ENCODE peak calls at places on chromosomes 4 and X, in six cellular contexts. M is IMR-90, R is K562, W is tibial nerve, F is body of pancreas, V is A549. O is an unnamed sample.

GRCh38 chr4:25861951-25862410 is 807 bp downstream of the SEL1L3 start:
- DNase-seq in M (peak), R (no peak), W (no peak), F (peak), V (peak), O (peak)

GRCh38 chrX:143240658-143241057 is 214.9 kb downstream of the SPANXN4 start:
- DNase-seq in M (no peak), R (no peak), W (no peak), F (no peak), V (no peak), O (no peak)

GRCh38 chr4:37503231-37503630 is 182.9 kb downstream of the RELL1 start:
- DNase-seq in M (no peak), R (no peak), W (no peak), F (no peak), V (no peak), O (no peak)

GRCh38 chr4:171813195-171813955 is at the start of gene GALNTL6:
- DNase-seq in M (no peak), R (no peak), W (no peak), F (no peak), V (peak), O (peak)

GRCh38 chr4:126784966-126785580 is 847.7 kb upstream of the INTU start:
- DNase-seq in M (peak), R (no peak), W (no peak), F (no peak), V (no peak), O (no peak)

GRCh38 chr4:170529760-170530440 is 440.1 kb upstream of the AADAT start:
- DNase-seq in M (no peak), R (no peak), W (no peak), F (no peak), V (no peak), O (no peak)

GRCh38 chr4:150135134-150135773 is 57.0 kb downstream of the DCLK2 start:
- DNase-seq in M (peak), R (no peak), W (no peak), F (no peak), V (no peak), O (no peak)

GRCh38 chr4:160136021-160136420 is 1033.1 kb downstream of the RAPGEF2 start:
- DNase-seq in M (no peak), R (no peak), W (no peak), F (no peak), V (peak), O (no peak)

GRCh38 chrX:13081385-13082285 is 37.2 kb upstream of the FAM9C start:
- DNase-seq in M (peak), R (no peak), W (no peak), F (no peak), V (no peak), O (no peak)

GRCh38 chr4:151371045-151371605 is 37.9 kb upstream of the FHIP1A start:
- DNase-seq in M (no peak), R (no peak), W (no peak), F (no peak), V (no peak), O (no peak)

GRCh38 chr4:125891597-125892258 is 577.0 kb downstream of the FAT4 start:
- DNase-seq in M (peak), R (no peak), W (no peak), F (no peak), V (no peak), O (no peak)

GRCh38 chrX:11531226-11531625 is 134.5 kb downstream of the ARHGAP6 start:
- DNase-seq in M (peak), R (peak), W (no peak), F (no peak), V (peak), O (peak)

GRCh38 chr4:150781108-150781663 is 199.2 kb downstream of the MAB21L2 start:
- DNase-seq in M (no peak), R (no peak), W (no peak), F (no peak), V (no peak), O (no peak)

GRCh38 chrX:78199851-78200250 is 60.4 kb upstream of the TAF9B start:
- DNase-seq in M (peak), R (peak), W (no peak), F (no peak), V (peak), O (peak)

GRCh38 chr4:55051532-55051931 is 73.9 kb downstream of the KDR start:
- DNase-seq in M (no peak), R (no peak), W (no peak), F (no peak), V (no peak), O (no peak)

GRCh38 chrX:48956728-48957414 is 536 bp downstream of the OTUD5 start:
- DNase-seq in M (no peak), R (no peak), W (no peak), F (peak), V (no peak), O (peak)

GRCh38 chrX:38799995-38800394 is 1.3 kb upstream of the MID1IP1 start:
- DNase-seq in M (no peak), R (no peak), W (no peak), F (peak), V (peak), O (peak)

GRCh38 chr4:150139297-150139696 is 61.1 kb downstream of the DCLK2 start:
- DNase-seq in M (no peak), R (no peak), W (no peak), F (no peak), V (no peak), O (no peak)

GRCh38 chrX:142977128-142977914 is 48.4 kb upstream of the SPANXN4 start:
- DNase-seq in M (no peak), R (no peak), W (no peak), F (no peak), V (no peak), O (no peak)

GRCh38 chr4:39998659-39999345 is 21.1 kb upstream of the PDS5A start:
- DNase-seq in M (no peak), R (no peak), W (no peak), F (no peak), V (peak), O (no peak)

GRCh38 chr4:57137261-57137660 is 27.1 kb upstream of the IGFBP7 start:
- DNase-seq in M (no peak), R (no peak), W (no peak), F (no peak), V (no peak), O (no peak)

GRCh38 chrX:69015156-69015555 is 150.1 kb downstream of the PJA1 start:
- DNase-seq in M (no peak), R (no peak), W (no peak), F (no peak), V (no peak), O (no peak)

GRCh38 chr4:45569619-45570018 is 554.2 kb downstream of the GABRG1 start:
- DNase-seq in M (no peak), R (no peak), W (no peak), F (no peak), V (no peak), O (no peak)

GRCh38 chr4:185016946-185017797 is 1.1 kb upstream of the HELT start:
- DNase-seq in M (no peak), R (no peak), W (no peak), F (no peak), V (peak), O (no peak)

GRCh38 chr4:172813359-172813923 is 355.2 kb upstream of the GALNT7 start:
- DNase-seq in M (peak), R (no peak), W (no peak), F (no peak), V (no peak), O (no peak)

GRCh38 chr4:118177121-118177520 is 142.8 kb downstream of the NDST3 start:
- DNase-seq in M (peak), R (no peak), W (no peak), F (no peak), V (no peak), O (no peak)

GRCh38 chrX:9885150-9885549 is 82.0 kb upstream of the CLDN34 start:
- DNase-seq in M (peak), R (peak), W (peak), F (peak), V (peak), O (peak)

GRCh38 chr4:57424231-57424897 is 314.2 kb upstream of the IGFBP7 start:
- DNase-seq in M (peak), R (no peak), W (peak), F (peak), V (peak), O (no peak)

DNA sequence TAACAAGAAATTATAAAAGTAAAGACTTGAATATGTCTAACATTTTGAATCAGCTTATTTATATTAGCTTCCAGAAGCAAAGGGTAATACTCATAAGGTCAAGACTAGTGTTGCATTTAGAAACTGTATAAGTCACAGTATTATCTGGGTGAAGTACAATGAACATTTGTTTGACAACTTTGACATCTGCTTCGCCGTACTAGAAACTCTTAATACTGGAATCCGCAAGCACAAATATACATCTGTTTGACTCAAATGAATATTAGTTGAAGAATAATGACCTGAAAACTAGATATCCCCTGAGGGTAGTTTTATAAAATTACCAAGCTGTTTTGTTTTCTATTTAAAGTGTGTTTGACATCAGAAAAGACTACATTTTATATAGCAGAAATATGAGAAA is 135.4 kb upstream of the ATOH1 start:
- DNase-seq in M (no peak), R (no peak), W (no peak), F (no peak), V (no peak), O (no peak)
- TF ChIP-seq POLR2A in M (no peak), R (no peak), W (no peak), F (no peak), V (no peak), O (no peak)

GRCh38 chrX:154526901-154527675 is 11.1 kb upstream of the FAM3A start:
- DNase-seq in M (peak), R (peak), W (peak), F (peak), V (peak), O (peak)
- TF ChIP-seq POLR2A in M (no peak), R (peak), W (no peak), F (no peak), V (peak), O (peak)

GRCh38 chr4:87220094-87220831 is at the start of gene KLHL8:
- DNase-seq in M (peak), R (peak), W (peak), F (peak), V (peak), O (peak)
- TF ChIP-seq POLR2A in M (peak), R (peak), W (peak), F (peak), V (peak), O (peak)

DNA sequence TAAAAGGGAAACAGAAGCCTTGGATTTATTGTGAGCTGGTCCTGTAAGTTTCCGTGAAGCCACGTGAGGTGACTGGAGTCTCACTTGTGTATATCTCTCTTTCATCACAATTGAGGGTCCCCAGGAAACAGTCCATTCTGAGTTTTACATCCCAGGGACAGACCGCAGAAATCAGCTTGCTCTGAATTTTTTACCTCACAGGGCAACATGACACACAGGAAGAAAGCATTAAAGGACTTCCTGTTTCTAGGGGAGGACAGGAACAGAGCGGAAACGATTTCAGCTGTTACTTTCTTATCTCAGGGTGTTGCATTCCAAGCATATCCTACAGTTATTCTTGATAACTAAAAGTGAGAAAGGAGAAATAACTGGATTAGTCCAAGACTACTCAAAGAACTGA is 553.5 kb downstream of the TRAM1L1 start:
- DNase-seq in M (no peak), R (no peak), W (no peak), F (no peak), V (no peak), O (no peak)
- TF ChIP-seq POLR2A in M (no peak), R (no peak), W (no peak), F (no peak), V (no peak), O (no peak)

GRCh38 chrX:123962794-123963373 is 1.4 kb downstream of the STAG2 start:
- DNase-seq in M (peak), R (peak), W (peak), F (peak), V (peak), O (peak)
- TF ChIP-seq POLR2A in M (peak), R (peak), W (peak), F (peak), V (no peak), O (peak)